ENCODE peak calls at places on chromosomes 1 and 21, in seven cellular contexts. D is endothelial cell of umbilical vein; V is testis; P is thoracic aorta; U is HCT116; J is CD4-positive, alpha-beta memory T cell; F is esophagus squamous epithelium. S is an unnamed sample.

GRCh38 chr1:53342735-53343470 is 15.0 kb upstream of the LRP8 start:
- DNase-seq in D (no peak), V (no peak), P (no peak), U (no peak), J (no peak), F (no peak), S (no peak)

GRCh38 chr1:1616045-1616821 is 933 bp downstream of the MIB2 start:
- DNase-seq in D (peak; percentile 18), V (no peak), P (no peak), U (no peak), J (peak; percentile 49), F (no peak), S (no peak)

GRCh38 chr1:110645962-110646735 is 28.6 kb downstream of the KCNA3 start:
- DNase-seq in D (no peak), V (no peak), P (no peak), U (no peak), J (no peak), F (no peak), S (no peak)

GRCh38 chr1:55559111-55559510 is 343.9 kb upstream of the USP24 start:
- DNase-seq in D (no peak), V (no peak), P (no peak), U (no peak), J (no peak), F (no peak), S (no peak)

GRCh38 chr1:33966346-33967141 is 102.7 kb downstream of the HMGB4 start:
- DNase-seq in D (no peak), V (no peak), P (no peak), U (no peak), J (no peak), F (no peak), S (no peak)

GRCh38 chr1:89836997-89837909 is 16.4 kb downstream of the LRRC8D start:
- DNase-seq in D (no peak), V (no peak), P (no peak), U (no peak), J (no peak), F (no peak), S (no peak)

GRCh38 chr1:6016191-6016865 is 24.1 kb upstream of the NPHP4 start:
- DNase-seq in D (no peak), V (no peak), P (no peak), U (no peak), J (no peak), F (no peak), S (no peak)

GRCh38 chr21:32413697-32414578 is 1.4 kb downstream of the EVA1C start:
- DNase-seq in D (peak; percentile 68), V (peak; percentile 46), P (no peak), U (no peak), J (no peak), F (no peak), S (peak; percentile 81)

GRCh38 chr1:215517441-215517891 is 49.6 kb upstream of the KCTD3 start:
- DNase-seq in D (peak; percentile 28), V (no peak), P (no peak), U (peak; percentile 13), J (no peak), F (no peak), S (no peak)

GRCh38 chr1:64065571-64065970 is 137.9 kb upstream of the UBE2U start:
- DNase-seq in D (no peak), V (no peak), P (no peak), U (no peak), J (no peak), F (no peak), S (no peak)

GRCh38 chr1:160759740-160760139 is 20.7 kb downstream of the SLAMF7 start:
- DNase-seq in D (no peak), V (no peak), P (no peak), U (no peak), J (no peak), F (no peak), S (no peak)

GRCh38 chr1:24866211-24867063 is 63.6 kb downstream of the RUNX3 start:
- DNase-seq in D (no peak), V (no peak), P (no peak), U (no peak), J (no peak), F (no peak), S (no peak)

GRCh38 chr1:175050992-175051391 is 16.6 kb upstream of the TNN start:
- DNase-seq in D (no peak), V (no peak), P (no peak), U (no peak), J (no peak), F (no peak), S (no peak)

GRCh38 chr1:1399870-1400575 is 888 bp upstream of the CCNL2 start:
- DNase-seq in D (no peak), V (no peak), P (no peak), U (no peak), J (no peak), F (no peak), S (no peak)

GRCh38 chr1:108561731-108562326 is 1.9 kb downstream of the EEIG2 start:
- DNase-seq in D (peak; percentile 34), V (peak; percentile 53), P (no peak), U (peak; percentile 72), J (peak; percentile 81), F (peak; percentile 20), S (peak; percentile 66)

GRCh38 chr1:94927405-94928175 is 680 bp upstream of the CNN3 start:
- DNase-seq in D (no peak), V (peak; percentile 34), P (no peak), U (no peak), J (no peak), F (no peak), S (no peak)

GRCh38 chr1:246724001-246724724 is at the start of gene SCCPDH:
- DNase-seq in D (peak; percentile 79), V (peak; percentile 86), P (peak; percentile 19), U (no peak), J (peak; percentile 47), F (no peak), S (peak; percentile 84)

GRCh38 chr1:162835157-162835899 is 25.6 kb downstream of the CCDC190 start:
- DNase-seq in D (no peak), V (no peak), P (no peak), U (no peak), J (no peak), F (no peak), S (no peak)

GRCh38 chr1:68470388-68470970 is 20.7 kb upstream of the RPE65 start:
- DNase-seq in D (peak; percentile 50), V (no peak), P (no peak), U (no peak), J (no peak), F (no peak), S (no peak)

DNA sequence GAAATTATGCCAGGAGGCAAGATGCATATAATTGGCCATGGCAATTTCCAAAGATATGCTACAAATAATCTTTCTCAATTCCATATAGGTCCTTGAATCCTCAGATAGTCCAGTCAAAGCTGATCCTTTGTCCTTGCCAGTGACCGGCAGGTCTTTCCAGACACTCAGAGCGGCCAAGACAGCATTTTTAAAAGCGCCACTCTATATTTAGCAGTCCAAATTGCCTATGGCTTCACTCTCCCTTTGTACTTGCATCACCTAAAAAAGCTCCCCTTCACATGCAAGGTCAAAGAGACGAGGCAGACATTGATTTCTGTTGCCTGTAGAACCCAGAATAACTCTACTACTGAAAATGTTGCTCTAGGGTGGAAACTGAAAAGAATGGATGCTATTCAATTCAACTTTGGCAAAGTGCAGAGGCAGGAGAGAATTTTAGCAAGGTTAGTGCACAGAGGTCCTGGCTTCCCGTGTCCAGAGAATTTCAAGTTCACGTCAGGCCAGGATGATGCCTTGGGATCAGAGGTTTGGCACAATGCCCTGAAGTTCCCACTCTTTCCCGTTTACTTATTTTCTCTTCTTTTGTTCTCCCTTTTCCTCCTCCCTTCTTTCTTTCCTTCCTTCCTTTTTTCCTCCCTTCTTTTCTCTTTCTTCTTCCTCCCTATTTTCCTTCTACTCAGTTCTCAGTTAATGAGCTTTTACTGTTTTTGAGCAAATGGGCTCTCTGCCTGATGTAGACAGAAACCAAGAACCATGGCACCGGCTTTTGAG is 108.5 kb downstream of the KCNK1 start:
- DNase-seq in D (no peak), V (no peak), P (no peak), U (no peak), J (no peak), F (no peak), S (no peak)
- H3K27ac ChIP-seq in D (no peak overlapping the region), V (no peak overlapping the region), P (no peak overlapping the region), U (no peak overlapping the region), J (no peak overlapping the region), F (no peak overlapping the region), S (no peak overlapping the region)

DNA sequence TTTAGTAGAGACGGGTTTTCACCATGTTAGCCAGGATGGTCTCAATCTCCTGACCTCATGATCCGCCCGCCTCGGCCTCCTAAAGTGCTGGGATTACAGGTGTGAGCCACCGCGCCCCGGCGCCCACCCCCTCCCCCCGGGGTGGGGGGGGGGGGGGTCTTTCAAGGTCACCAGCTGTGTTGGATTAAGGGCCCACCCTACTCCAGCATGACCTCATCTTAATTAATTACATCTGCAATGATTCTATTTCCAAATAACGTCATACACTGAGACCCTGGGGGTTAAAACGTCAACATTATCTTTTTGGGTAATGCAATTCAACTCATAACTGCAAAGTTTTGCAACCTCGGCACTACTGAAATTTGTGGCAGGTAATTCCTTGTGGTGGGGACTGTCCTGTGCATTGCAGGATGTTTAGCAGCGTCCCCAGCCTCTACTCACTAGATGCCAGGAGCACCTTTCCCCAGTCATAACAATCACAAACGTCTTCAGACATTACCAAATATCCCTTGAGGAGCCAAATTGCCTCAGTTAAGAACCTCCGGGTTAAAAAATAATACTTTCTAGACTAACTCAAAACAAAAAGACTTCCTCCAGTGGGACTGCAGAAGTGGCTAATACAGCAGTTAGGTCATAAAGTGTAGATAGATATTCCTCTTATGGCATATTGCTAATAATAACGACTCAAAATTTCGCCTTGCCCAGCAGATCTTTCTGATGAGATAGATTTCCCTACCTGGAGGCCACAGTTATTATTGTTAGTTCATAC is 233.1 kb upstream of the KAZN start:
- DNase-seq in D (no peak), V (no peak), P (no peak), U (no peak), J (no peak), F (no peak), S (no peak)
- H3K4me1 ChIP-seq in D (no peaks in the 10 kb centered on the region), V (no peaks in the 10 kb centered on the region), P (no peaks in the 10 kb centered on the region), U (no peaks in the 10 kb centered on the region), J (no peaks in the 10 kb centered on the region), F (peaks cover 4% of the 10 kb centered on the region), S (peaks cover 24% of the 10 kb centered on the region)

GRCh38 chr1:180563013-180563827 is 4.5 kb downstream of the OVAAL start:
- DNase-seq in D (peak; percentile 65), V (no peak), P (no peak), U (no peak), J (no peak), F (no peak), S (no peak)

GRCh38 chr1:180560868-180561600 is 2.3 kb downstream of the OVAAL start:
- DNase-seq in D (no peak), V (no peak), P (no peak), U (no peak), J (no peak), F (no peak), S (no peak)

GRCh38 chr1:180558664-180559063 is at the start of gene OVAAL:
- DNase-seq in D (no peak), V (no peak), P (no peak), U (no peak), J (no peak), F (no peak), S (no peak)

GRCh38 chr1:180562582-180562981 is 3.8 kb downstream of the OVAAL start:
- DNase-seq in D (no peak), V (no peak), P (no peak), U (no peak), J (no peak), F (no peak), S (no peak)

GRCh38 chr1:180560200-180560867 is 1.6 kb downstream of the OVAAL start:
- DNase-seq in D (no peak), V (no peak), P (no peak), U (no peak), J (no peak), F (no peak), S (no peak)
- H3K27ac ChIP-seq in D (no peak overlapping the region), V (no peak overlapping the region), P (peak overlapping the region; percentile 67), U (no peak overlapping the region), J (no peak overlapping the region), F (no peak overlapping the region), S (no peak overlapping the region)

GRCh38 chr21:41124626-41125240 is 43.2 kb upstream of the BACE2 start:
- DNase-seq in D (no peak), V (peak; percentile 28), P (no peak), U (no peak), J (no peak), F (no peak), S (no peak)
- H3K4me1 ChIP-seq in D (no peaks in the 10 kb centered on the region), V (no peaks in the 10 kb centered on the region), P (peaks cover 7% of the 10 kb centered on the region), U (no peaks in the 10 kb centered on the region), J (no peaks in the 10 kb centered on the region), F (peaks cover 7% of the 10 kb centered on the region), S (peaks cover 7% of the 10 kb centered on the region)

S was measured in sigmoid colon.